ENCODE peak calls at places on chromosomes 13 and 19, in six cellular contexts. C is cardiac fibroblast, Z is T47D, E is GM19239, O is NCI-H2171, W is NT2/D1. Q is an unnamed sample.

GRCh38 chr19:49355890-49356289 is 6.3 kb downstream of the TEAD2 start:
- DNase-seq in O (no peak), Z (no peak), E (no peak), W (no peak), C (peak; percentile 66), Q (peak; percentile 24)

GRCh38 chr13:20679879-20680278 is 23.6 kb upstream of the IL17D start:
- DNase-seq in C (no peak), Z (no peak), O (no peak), E (no peak), W (no peak), Q (no peak)

GRCh38 chr19:1243768-1244692 is 2.5 kb downstream of the ATP5F1D start:
- DNase-seq in E (peak; percentile 92), W (no peak), Z (peak; percentile 81), O (peak; percentile 83), C (peak; percentile 90), Q (peak; percentile 94)

GRCh38 chr19:52171321-52172169 is at the start of gene ZNF836:
- DNase-seq in Z (peak; percentile 80), W (no peak), C (peak; percentile 80), O (peak; percentile 56), E (peak; percentile 79), Q (peak; percentile 77)

GRCh38 chr19:289651-290538 is 1.3 kb downstream of the PLPP2 start:
- DNase-seq in O (peak; percentile 26), Z (peak; percentile 92), E (no peak), C (no peak), W (peak; percentile 76), Q (no peak)

GRCh38 chr19:32971715-32972540 is at the start of the genes CEP89 and FAAP24:
- DNase-seq in W (peak; percentile 98), O (peak; percentile 98), E (peak; percentile 92), C (peak; percentile 100), Z (peak; percentile 98), Q (peak; percentile 99)

GRCh38 chr13:40813662-40814454 is 24.4 kb downstream of the SLC25A15 start:
- DNase-seq in W (peak; percentile 8), C (peak; percentile 42), O (no peak), E (peak; percentile 13), Z (peak; percentile 52), Q (peak; percentile 47)

GRCh38 chr13:100602472-100603142 is 14.0 kb upstream of the GGACT start:
- DNase-seq in Z (no peak), W (no peak), E (no peak), O (no peak), C (no peak), Q (no peak)

GRCh38 chr19:40974633-40975037 is 16.4 kb upstream of the CYP2B6 start:
- DNase-seq in O (peak; percentile 42), C (peak; percentile 81), Z (peak; percentile 89), W (peak; percentile 68), E (peak; percentile 75), Q (peak; percentile 82)

GRCh38 chr19:37977992-37978391 is 71.0 kb downstream of the SIPA1L3 start:
- DNase-seq in W (no peak), Z (peak; percentile 88), O (no peak), E (no peak), C (peak; percentile 50), Q (no peak)

GRCh38 chr13:76636881-76637280 is 249.3 kb downstream of the KCTD12 start:
- DNase-seq in W (no peak), O (no peak), Z (no peak), E (no peak), C (no peak), Q (no peak)

GRCh38 chr19:10977773-10978155 is 16.9 kb downstream of the SMARCA4 start:
- DNase-seq in Z (no peak), O (no peak), W (no peak), E (no peak), C (no peak), Q (no peak)